ENCODE peak calls at places on chromosomes 13 and 19, in four cellular contexts. I is CD8-positive, alpha-beta T cell; J is brain microvascular endothelial cell; D is tibial artery. M is an unnamed sample.

GRCh38 chr19:44025217-44025936 is at the start of gene ZNF222:
- DNase-seq in I (peak), J (peak), D (peak), M (peak)

GRCh38 chr13:114078501-114079451 is 53.6 kb downstream of the RASA3 start:
- DNase-seq in I (no peak), J (peak), D (peak), M (peak)

GRCh38 chr13:20174656-20175405 is 14.0 kb upstream of the GJA3 start:
- DNase-seq in I (peak), J (peak), D (peak), M (peak)

GRCh38 chr13:105462098-105462497 is 1073.4 kb downstream of the EFNB2 start:
- DNase-seq in I (no peak), J (no peak), D (no peak), M (no peak)

GRCh38 chr13:76715621-76716020 is 170.6 kb downstream of the KCTD12 start:
- DNase-seq in I (no peak), J (no peak), D (no peak), M (no peak)

GRCh38 chr13:32056316-32056715 is 24.7 kb downstream of the FRY start:
- DNase-seq in I (no peak), J (no peak), D (no peak), M (no peak)

GRCh38 chr19:39082745-39083598 is 1.2 kb upstream of the ACP7 start:
- DNase-seq in I (no peak), J (no peak), D (no peak), M (no peak)

GRCh38 chr13:110886475-110887241 is 28.2 kb downstream of the ANKRD10 start:
- DNase-seq in I (no peak), J (no peak), D (no peak), M (no peak)

GRCh38 chr13:55298201-55298600 is 1842.5 kb upstream of the PRR20A start:
- DNase-seq in I (no peak), J (no peak), D (no peak), M (no peak)

DNA sequence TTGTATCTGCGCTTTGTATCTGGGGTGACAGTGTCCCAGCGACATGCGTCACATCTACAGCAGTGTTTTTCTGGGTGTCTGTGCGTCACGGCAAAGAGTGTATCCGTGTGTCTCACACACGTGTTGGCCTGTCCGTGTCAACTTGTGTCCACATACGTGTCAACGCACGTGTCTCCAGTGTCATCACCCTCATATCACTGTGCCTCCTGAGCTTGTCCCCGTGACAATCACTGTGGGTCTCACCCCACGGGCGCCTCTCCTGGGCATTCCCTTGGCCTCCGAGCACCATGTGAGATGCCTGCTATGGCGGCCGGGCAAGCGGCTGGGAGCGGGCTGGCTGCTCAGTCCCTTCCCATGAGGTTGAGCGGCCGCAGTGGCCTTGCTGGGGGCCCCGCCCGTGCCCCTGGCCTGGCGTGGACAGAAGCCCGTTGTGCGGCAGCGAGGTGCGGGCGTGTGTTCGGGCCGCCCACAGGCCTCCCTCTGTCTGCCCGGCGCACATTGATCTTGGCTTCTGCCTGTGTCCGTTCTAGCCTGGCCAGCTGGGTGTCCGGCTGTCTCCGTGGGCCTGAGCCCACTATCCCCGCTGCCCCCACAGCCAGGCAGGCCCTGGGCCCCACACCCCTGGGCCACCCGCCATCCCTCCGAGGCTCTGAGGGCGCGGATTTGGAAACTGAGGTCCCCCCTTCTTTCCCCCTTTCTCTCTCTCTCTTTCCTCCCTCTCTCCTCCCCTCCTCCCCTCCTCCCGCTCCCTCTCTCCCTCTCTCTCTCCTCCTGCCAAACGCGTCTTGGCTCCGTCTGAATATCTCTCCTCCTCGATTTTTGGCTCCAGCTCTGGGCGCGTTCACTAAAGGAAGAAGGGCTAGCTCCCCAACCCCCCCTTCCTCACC is 6.5 kb downstream of the NFIX start:
- DNase-seq in I (no peak), J (no peak), D (peak), M (no peak)
- H3K4me3 ChIP-seq in I (no peak), J (no peak), D (peak), M (no peak)

GRCh38 chr13:100646030-100646673 is 28.4 kb downstream of the TMTC4 start:
- DNase-seq in I (no peak), J (peak), D (no peak), M (peak)
- TF ChIP-seq CTCF in I (no peak), J (peak), D (no peak), M (peak)

GRCh38 chr19:11089254-11090013 is at the start of gene LDLR:
- DNase-seq in I (peak), J (peak), D (peak), M (peak)

GRCh38 chr19:11091343-11092153 is 2.3 kb downstream of the LDLR start:
- DNase-seq in I (peak), J (peak), D (peak), M (peak)

GRCh38 chr19:11090264-11091032 is 1.2 kb downstream of the LDLR start:
- DNase-seq in I (peak), J (peak), D (peak), M (peak)

GRCh38 chr19:11087870-11088507 is 1.3 kb upstream of the LDLR start:
- DNase-seq in I (no peak), J (no peak), D (no peak), M (no peak)

DNA sequence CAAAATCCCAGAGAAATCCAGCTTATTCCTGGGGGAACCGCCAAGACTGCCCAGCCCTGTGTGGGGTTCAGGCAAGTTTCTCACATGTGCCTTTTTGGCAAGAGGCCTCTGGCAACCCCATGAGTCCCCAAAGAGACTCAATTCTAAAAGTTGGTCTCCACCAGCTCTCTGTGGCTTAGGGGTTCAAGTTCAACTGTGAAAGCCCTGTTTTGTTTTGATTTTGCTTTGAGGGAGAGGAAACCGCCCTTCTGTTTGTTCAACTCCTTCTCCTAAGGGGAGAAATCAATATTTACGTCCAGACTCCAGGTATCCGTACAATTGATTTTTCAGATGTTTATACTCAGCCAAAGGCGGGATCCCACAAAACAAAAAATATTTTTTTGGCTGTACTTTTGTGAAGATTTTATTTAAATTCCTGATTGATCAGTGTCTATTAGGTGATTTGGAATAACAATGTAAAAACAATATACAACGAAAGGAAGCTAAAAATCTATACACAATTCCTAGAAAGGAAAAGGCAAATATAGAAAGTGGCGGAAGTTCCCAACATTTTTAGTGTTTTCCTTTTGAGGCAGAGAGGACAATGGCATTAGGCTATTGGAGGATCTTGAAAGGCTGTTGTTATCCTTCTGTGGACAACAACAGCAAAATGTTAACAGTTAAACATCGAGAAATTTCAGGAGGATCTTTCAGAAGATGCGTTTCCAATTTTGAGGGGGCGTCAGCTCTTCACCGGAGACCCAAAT is 582 bp upstream of the LDLR start:
- DNase-seq in I (no peak), J (no peak), D (peak), M (peak)
- H3K4me3 ChIP-seq in I (peak), J (peak), D (peak), M (peak)

GRCh38 chr19:1302534-1303239 is 17.0 kb downstream of the EFNA2 start:
- DNase-seq in I (no peak), J (no peak), D (no peak), M (no peak)

GRCh38 chr19:1300744-1301490 is 15.2 kb downstream of the EFNA2 start:
- DNase-seq in I (no peak), J (no peak), D (no peak), M (no peak)

GRCh38 chr19:1307755-1308303 is 22.2 kb downstream of the EFNA2 start:
- DNase-seq in I (no peak), J (no peak), D (no peak), M (no peak)

GRCh38 chr19:1307320-1307719 is 21.6 kb downstream of the EFNA2 start:
- DNase-seq in I (no peak), J (no peak), D (no peak), M (no peak)

GRCh38 chr19:1304197-1304924 is 18.7 kb downstream of the EFNA2 start:
- DNase-seq in I (no peak), J (no peak), D (no peak), M (no peak)
- TF ChIP-seq CTCF in I (no peak), J (no peak), D (no peak), M (no peak)

DNA sequence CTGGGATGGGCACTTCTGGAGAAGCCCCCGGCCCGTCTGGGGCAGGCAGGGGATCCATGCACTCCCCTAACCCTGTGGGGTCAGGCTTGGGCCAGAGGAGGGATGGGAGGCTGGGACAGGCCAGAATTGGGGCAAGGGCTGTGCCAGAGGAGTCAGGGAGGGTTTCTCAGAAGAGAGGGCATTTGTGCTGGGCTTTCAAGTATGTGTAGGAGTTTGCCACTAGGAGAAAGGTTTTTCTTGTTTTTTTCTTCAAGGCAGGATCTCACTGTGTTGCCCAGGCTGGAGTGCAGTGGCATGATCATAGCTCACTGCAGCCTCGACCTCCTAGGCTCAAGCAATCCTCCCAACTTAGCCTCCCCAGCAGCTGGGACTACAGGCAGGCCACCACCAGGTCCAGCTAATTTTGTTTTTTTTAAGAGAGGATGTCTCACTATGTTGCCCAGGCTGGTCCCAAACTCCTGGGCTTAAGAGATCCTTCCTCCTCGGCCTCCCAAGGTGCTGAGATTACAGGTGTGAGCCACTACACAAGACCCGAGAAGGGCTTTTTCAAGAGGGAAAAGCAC is 1.1 kb upstream of the MEF2B start:
- DNase-seq in I (no peak), J (no peak), D (no peak), M (no peak)
- H3K4me3 ChIP-seq in I (no peak), J (no peak), D (no peak), M (no peak)

DNA sequence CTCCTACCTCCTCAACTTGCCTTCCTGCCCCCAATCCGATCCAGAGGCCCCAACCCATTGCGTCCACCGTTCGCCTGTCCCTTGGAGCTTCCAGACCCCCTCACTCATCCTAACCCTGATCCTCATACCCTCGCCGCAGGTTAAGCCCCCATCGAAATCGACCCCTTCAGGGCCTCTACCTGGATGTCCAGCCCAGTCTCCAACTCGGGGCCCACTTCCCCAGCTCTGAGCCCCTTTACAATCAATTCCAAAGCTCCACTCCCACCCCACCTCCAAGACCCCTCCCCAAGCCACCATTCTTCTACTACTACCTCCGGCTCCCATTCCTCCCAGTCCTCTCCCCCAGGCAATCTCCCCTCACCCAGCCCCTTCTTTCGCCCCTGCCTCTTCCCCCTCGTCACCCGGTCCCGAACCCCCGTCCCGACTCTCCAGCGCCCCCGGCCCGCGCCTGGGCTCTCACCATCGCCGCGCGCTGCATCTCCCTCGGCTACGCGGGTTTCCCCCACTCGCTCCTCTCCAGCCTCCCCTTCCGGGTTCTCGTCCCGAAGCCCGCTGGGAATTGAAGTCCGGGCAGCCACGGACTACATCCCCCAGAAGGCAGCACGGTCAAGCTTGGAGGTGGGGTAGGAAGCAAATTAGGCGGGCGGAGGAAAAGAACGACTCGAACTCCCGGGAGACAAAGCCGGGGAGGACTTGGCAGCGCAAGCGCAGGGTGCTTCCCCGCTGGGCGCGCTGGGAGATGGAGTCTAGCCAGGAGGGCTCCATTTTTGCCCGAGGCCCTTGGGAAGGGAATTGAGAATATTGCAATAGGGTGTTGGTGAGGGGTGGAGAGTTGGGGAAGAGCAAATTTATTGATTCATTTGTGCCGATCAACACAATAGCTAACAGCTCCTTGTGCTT is at the start of gene FBXO46:
- DNase-seq in I (peak), J (peak), D (peak), M (peak)
- TF ChIP-seq CTCF in I (no peak), J (peak), D (no peak), M (peak)